ENCODE peak calls at places on chromosomes 7 and 10, in four cellular contexts. One of them, this sample, is unnamed.

GRCh38 chr10:80356563-80356999 is at the start of the genes DYDC1 and DYDC2:
- DNase-seq in NCI-H1092 treated with DMSO at 0.1 percent for 48 hours: peak
- DNase-seq in GM12865: peak
- DNase-seq in KG1: no peak
- DNase-seq in this sample: peak

GRCh38 chr7:13641699-13642098 is 347.8 kb downstream of the ETV1 start:
- DNase-seq in GM12865: no peak
- DNase-seq in NCI-H1092 treated with DMSO at 0.1 percent for 48 hours: no peak
- DNase-seq in KG1: no peak
- DNase-seq in this sample: no peak

GRCh38 chr7:25014735-25015134 is 34.8 kb upstream of the OSBPL3 start:
- DNase-seq in NCI-H1092 treated with DMSO at 0.1 percent for 48 hours: no peak
- DNase-seq in GM12865: no peak
- DNase-seq in KG1: no peak
- DNase-seq in this sample: no peak

GRCh38 chr10:73779539-73780197 is 2.2 kb upstream of the CHCHD1 start:
- DNase-seq in KG1: no peak
- DNase-seq in NCI-H1092 treated with DMSO at 0.1 percent for 48 hours: no peak
- DNase-seq in GM12865: no peak
- DNase-seq in this sample: no peak

GRCh38 chr7:72069263-72069662 is 342.9 kb downstream of the CALN1 start:
- DNase-seq in KG1: no peak
- DNase-seq in NCI-H1092 treated with DMSO at 0.1 percent for 48 hours: no peak
- DNase-seq in GM12865: no peak
- DNase-seq in this sample: no peak

GRCh38 chr7:30062587-30062986 is 34.4 kb downstream of the PLEKHA8 start:
- DNase-seq in KG1: peak
- DNase-seq in GM12865: peak
- DNase-seq in NCI-H1092 treated with DMSO at 0.1 percent for 48 hours: peak
- DNase-seq in this sample: no peak

GRCh38 chr10:85612378-85612775 is 754.2 kb downstream of the GRID1 start:
- DNase-seq in GM12865: peak
- DNase-seq in NCI-H1092 treated with DMSO at 0.1 percent for 48 hours: no peak
- DNase-seq in KG1: no peak
- DNase-seq in this sample: no peak

GRCh38 chr10:59337254-59337653 is 25.1 kb downstream of the FAM13C start:
- DNase-seq in GM12865: peak
- DNase-seq in KG1: no peak
- DNase-seq in NCI-H1092 treated with DMSO at 0.1 percent for 48 hours: no peak
- DNase-seq in this sample: no peak